ENCODE peak calls at places on chromosomes 2 and 18, in six cellular contexts. X is H1, W is upper lobe of left lung, P is transverse colon, I is A549, M is stomach. K is an unnamed sample.

GRCh38 chr2:85357736-85358135 is 3.2 kb downstream of the ELMOD3 start:
- DNase-seq in P (no peak), X (no peak), M (no peak), W (no peak), I (no peak), K (no peak)

GRCh38 chr18:41721103-41721502 is 233.9 kb upstream of the PIK3C3 start:
- DNase-seq in I (no peak), X (no peak), M (no peak), W (no peak), P (no peak), K (no peak)

GRCh38 chr2:234834228-234834923 is 117.4 kb upstream of the SH3BP4 start:
- DNase-seq in M (no peak), I (no peak), P (no peak), W (no peak), X (no peak), K (no peak)

GRCh38 chr2:36671731-36672130 is 24.8 kb upstream of the VIT start:
- DNase-seq in W (no peak), P (no peak), M (no peak), X (no peak), I (no peak), K (no peak)

GRCh38 chr2:48144777-48145176 is 238.5 kb upstream of the FBXO11 start:
- DNase-seq in X (no peak), W (peak), M (no peak), I (no peak), P (no peak), K (no peak)

GRCh38 chr2:170022692-170023091 is 155.3 kb upstream of the MYO3B start:
- DNase-seq in I (peak), P (no peak), W (no peak), X (no peak), M (no peak), K (no peak)

GRCh38 chr2:215874418-215874817 is 138.9 kb downstream of the MREG start:
- DNase-seq in X (no peak), M (no peak), W (no peak), P (no peak), I (no peak), K (no peak)

GRCh38 chr18:26133652-26134051 is at the start of gene PSMA8:
- DNase-seq in P (peak), W (no peak), M (no peak), I (no peak), X (peak), K (no peak)

GRCh38 chr2:97718051-97718882 is 4.9 kb downstream of the ZAP70 start:
- DNase-seq in W (peak), X (no peak), M (peak), I (no peak), P (peak), K (no peak)

GRCh38 chr2:169716229-169716886 is 17.3 kb upstream of the KLHL23 start:
- DNase-seq in X (no peak), W (no peak), I (no peak), P (peak), M (peak), K (no peak)

GRCh38 chr2:127636248-127637235 is 9.4 kb upstream of the GPR17 start:
- DNase-seq in W (no peak), I (no peak), M (no peak), P (peak), X (no peak), K (no peak)

GRCh38 chr2:127634626-127635379 is 11.2 kb upstream of the GPR17 start:
- DNase-seq in X (no peak), P (no peak), M (no peak), I (no peak), W (no peak), K (no peak)

GRCh38 chr2:127634066-127634617 is 11.8 kb upstream of the GPR17 start:
- DNase-seq in P (no peak), W (no peak), M (no peak), I (no peak), X (no peak), K (no peak)

GRCh38 chr2:127637236-127637630 is 8.7 kb upstream of the GPR17 start:
- DNase-seq in W (no peak), M (no peak), P (no peak), I (no peak), X (no peak), K (no peak)

GRCh38 chr2:127635380-127636237 is 10.3 kb upstream of the GPR17 start:
- DNase-seq in I (no peak), P (no peak), W (no peak), X (no peak), M (no peak), K (no peak)
- TF ChIP-seq EP300 in I (no peak), P (no peak), W (no peak), X (no peak), M (no peak), K (no peak)

GRCh38 chr18:49473721-49474120 is 13.3 kb upstream of the DYM start:
- DNase-seq in I (no peak), M (no peak), P (no peak), X (no peak), W (no peak), K (no peak)
- H3K27ac ChIP-seq in I (no peak), M (no peak), P (no peak), X (no peak), W (no peak), K (no peak)

DNA sequence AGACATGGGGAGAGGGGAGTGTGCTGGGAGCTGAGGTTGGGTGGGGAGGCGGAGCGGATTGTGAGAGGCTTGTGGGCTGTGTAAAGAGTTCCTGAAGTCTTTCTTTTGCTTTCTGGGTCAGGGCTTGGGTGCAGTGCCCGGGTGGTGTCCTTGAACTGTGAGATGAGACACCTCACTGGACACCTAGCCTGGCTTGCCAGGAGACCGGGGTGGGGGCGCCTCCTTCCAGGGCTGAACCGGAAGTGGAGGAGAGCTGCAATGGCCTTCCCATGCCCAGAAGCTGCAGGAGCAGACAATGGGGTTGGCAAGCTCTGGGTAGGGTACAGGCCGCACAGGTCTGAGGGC is 4.3 kb downstream of the TMEM37 start:
- DNase-seq in I (no peak), W (no peak), M (no peak), X (no peak), P (no peak), K (no peak)
- TF ChIP-seq EP300 in I (no peak), W (no peak), M (no peak), X (no peak), P (no peak), K (no peak)

GRCh38 chr2:207952564-207953345 is 72.6 kb downstream of the PLEKHM3 start:
- DNase-seq in P (no peak), M (no peak), I (no peak), W (no peak), X (no peak), K (no peak)
- H3K27ac ChIP-seq in P (no peak), M (no peak), I (no peak), W (no peak), X (no peak), K (no peak)

DNA sequence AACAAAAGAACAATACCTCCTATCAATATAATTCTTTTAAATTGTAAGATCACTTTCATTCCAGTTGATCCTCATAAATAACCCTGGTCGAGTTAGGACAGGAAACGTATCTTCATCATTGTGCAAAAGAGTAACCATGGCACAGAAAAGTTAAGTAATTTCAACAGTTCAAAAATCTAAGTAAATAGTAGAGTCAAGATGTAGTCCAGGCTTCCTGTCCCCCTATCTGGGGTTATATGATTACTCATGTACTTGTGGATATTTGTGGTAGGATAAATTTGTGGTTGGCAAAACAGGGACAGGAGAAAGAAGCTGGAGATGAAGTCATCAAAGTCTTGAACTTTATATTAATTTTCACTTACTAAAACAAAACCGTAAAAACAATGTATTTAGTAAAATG is 772.6 kb downstream of the TSN start:
- DNase-seq in X (no peak), M (no peak), I (no peak), P (no peak), W (no peak), K (no peak)
- TF ChIP-seq EP300 in X (no peak), M (no peak), I (no peak), P (no peak), W (no peak), K (no peak)

DNA sequence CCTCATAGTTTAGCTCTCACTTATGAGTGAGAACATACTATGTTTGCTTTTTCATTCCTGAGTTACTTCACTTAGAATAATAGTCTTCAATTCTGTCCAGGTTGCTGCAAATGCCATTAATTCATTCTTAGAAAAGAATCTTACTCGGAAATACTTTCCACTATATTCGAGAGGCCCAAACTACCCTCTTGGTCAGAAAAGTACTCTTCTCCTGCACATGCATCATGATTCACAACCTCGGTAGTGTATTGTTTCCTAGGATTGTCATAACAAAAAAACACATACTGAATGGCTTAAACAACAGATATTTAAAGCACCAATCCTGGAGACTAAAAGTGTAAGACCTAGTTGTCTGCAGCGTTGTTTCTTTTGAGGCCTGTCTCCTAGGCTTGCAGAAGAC is 364.0 kb upstream of the SLC14A2 start:
- DNase-seq in W (no peak), X (no peak), M (no peak), P (no peak), I (no peak), K (no peak)
- H3K27ac ChIP-seq in W (no peak), X (no peak), M (no peak), P (no peak), I (no peak), K (no peak)

GRCh38 chr2:202780514-202781021 is 91.0 kb downstream of the ICA1L start:
- DNase-seq in X (no peak), W (no peak), I (peak), M (no peak), P (no peak), K (no peak)
- TF ChIP-seq EP300 in X (no peak), W (no peak), I (no peak), M (no peak), P (no peak), K (no peak)

DNA sequence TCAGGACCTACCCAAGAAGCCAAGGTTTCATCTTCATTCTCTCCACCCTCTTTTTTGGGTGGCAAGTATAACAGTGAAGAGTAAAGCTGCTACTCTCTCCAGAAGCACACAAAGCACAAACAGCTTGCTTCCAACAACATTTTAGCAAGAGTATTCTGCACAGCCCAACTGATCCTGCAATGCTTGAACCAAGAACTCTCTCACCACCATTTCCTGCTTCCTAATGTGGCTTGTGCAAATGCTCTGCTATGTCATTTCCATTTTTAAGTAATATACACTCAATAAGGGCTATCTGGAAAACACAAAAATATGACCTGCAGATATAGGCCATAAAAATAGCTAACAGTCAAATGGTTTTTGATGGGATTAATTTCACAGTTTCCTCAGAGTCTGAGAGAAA is 24.1 kb upstream of the IHH start:
- DNase-seq in X (no peak), P (no peak), M (no peak), I (no peak), W (no peak), K (no peak)
- H3K27ac ChIP-seq in X (no peak), P (no peak), M (no peak), I (no peak), W (no peak), K (no peak)

GRCh38 chr2:121260370-121261154 is 24.4 kb downstream of the TFCP2L1 start:
- DNase-seq in I (no peak), M (peak), P (peak), X (no peak), W (no peak), K (no peak)
- TF ChIP-seq EP300 in I (no peak), M (no peak), P (peak), X (no peak), W (no peak), K (no peak)

K was measured in tibial nerve.